ENCODE peak calls at places on chromosomes 4 and X, in four cellular contexts. Y is suprapubic skin, R is sigmoid colon, P is PC-3. W is an unnamed sample.
A peak's percentile ranks its signal among the peaks of the same experiment; 100 is the strongest.

GRCh38 chr4:101244349-101244748 is 103.0 kb downstream of the PPP3CA start:
- DNase-seq in Y (no peak), R (no peak), P (no peak), W (no peak)

GRCh38 chr4:1806596-1807257 is 13.6 kb downstream of the FGFR3 start:
- DNase-seq in Y (no peak), R (no peak), P (no peak), W (no peak)

GRCh38 chrX:150575415-150575814 is 7.0 kb downstream of the MTM1 start:
- DNase-seq in Y (no peak), R (no peak), P (peak; percentile 98), W (no peak)

GRCh38 chr4:83613994-83614393 is 78.1 kb downstream of the GPAT3 start:
- DNase-seq in Y (no peak), R (no peak), P (no peak), W (no peak)

GRCh38 chr4:2831611-2832308 is 11.9 kb upstream of the ADD1 start:
- DNase-seq in Y (no peak), R (peak; percentile 64), P (no peak), W (no peak)

GRCh38 chr4:98674404-98675173 is 16.2 kb upstream of the TSPAN5 start:
- DNase-seq in Y (no peak), R (no peak), P (no peak), W (no peak)

GRCh38 chrX:1932231-1932630 is 317.4 kb downstream of the ASMT start:
- DNase-seq in Y (no peak), R (no peak), P (peak; percentile 81), W (no peak)

GRCh38 chrX:131895002-131895401 is 128.1 kb upstream of the STK26 start:
- DNase-seq in Y (no peak), R (no peak), P (peak; percentile 80), W (no peak)

DNA sequence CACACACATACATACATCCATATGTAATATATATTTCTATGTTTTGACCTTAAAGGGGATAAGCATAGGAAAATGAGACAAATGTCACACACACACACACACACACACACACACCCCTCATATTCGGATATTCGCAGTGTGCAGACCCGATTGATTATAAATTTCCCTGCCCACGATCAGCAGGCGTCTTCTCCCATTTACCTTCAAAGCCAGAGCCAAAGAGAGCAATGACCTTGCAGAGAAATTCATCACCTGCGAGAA is 485 bp downstream of the GPRIN3 start:
- DNase-seq in Y (no peak), R (no peak), P (no peak), W (no peak)
- TF ChIP-seq CTCF in Y (no peak), R (no peak), P (no peak), W (no peak)

GRCh38 chr4:72290737-72291136 is 258.9 kb downstream of the NPFFR2 start:
- DNase-seq in Y (no peak), R (no peak), P (no peak), W (no peak)

GRCh38 chr4:72283357-72283756 is 251.6 kb downstream of the NPFFR2 start:
- DNase-seq in Y (no peak), R (no peak), P (peak; percentile 19), W (no peak)

GRCh38 chr4:72280252-72280651 is 248.5 kb downstream of the NPFFR2 start:
- DNase-seq in Y (no peak), R (no peak), P (no peak), W (no peak)

GRCh38 chr4:72286185-72286584 is 254.4 kb downstream of the NPFFR2 start:
- DNase-seq in Y (no peak), R (no peak), P (peak; percentile 70), W (no peak)
- TF ChIP-seq CTCF in Y (no peak), R (no peak), P (peak; percentile 68), W (no peak)

GRCh38 chrX:25721564-25721963 is 416.6 kb upstream of the MAGEB18 start:
- DNase-seq in Y (no peak), R (no peak), P (peak; percentile 3), W (no peak)
- TF ChIP-seq CTCF in Y (no peak), R (no peak), P (no peak), W (no peak)

DNA sequence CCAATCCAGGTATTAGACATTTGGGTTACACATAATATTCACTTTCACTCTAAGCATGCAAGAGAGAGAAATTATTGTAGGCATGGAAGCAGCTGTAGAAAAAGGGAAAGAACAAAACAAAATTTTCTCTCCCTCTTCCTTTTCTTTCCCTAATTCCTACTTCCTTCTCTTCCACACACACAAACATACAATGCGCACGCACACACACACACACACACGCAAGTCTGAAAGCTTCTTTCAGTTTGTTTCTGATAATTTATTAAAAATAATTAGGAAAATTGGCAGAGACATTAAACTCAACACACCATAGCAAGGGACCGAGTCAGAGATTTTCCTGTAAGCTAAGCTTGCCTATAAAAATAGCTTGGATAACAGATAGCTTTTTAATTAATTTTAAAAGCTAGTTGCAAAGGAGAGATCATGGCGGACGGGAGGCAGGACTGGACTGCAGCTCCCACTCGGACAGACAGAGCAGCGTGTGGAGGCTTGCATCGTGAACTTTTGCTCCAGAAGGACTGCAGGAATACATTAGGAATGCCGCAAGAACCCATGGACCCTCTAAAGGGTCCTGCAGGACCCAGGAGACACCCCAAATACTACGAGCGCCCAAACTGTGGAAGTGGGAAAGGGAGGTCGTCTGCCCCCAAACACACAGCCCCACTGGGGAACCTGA is 92.6 kb upstream of the MAPK10 start:
- DNase-seq in Y (no peak), R (no peak), P (no peak), W (no peak)
- TF ChIP-seq CTCF in Y (no peak), R (no peak), P (no peak), W (no peak)